ENCODE peak calls at places on chromosomes 16 and 17, in seven cellular contexts. Z is fibroblast of the conjunctiva; R is NCI-H1417; C is tibial artery; S is AG10803; I is NCI-H345; T is CD4-positive, alpha-beta T cell. W is an unnamed sample.

GRCh38 chr16:14486520-14487303 is 143.3 kb downstream of the PARN start:
- DNase-seq in C (peak), Z (peak), R (peak), S (peak), T (no peak), I (no peak), W (peak)

GRCh38 chr17:2337811-2338657 is 733 bp downstream of the SGSM2 start:
- DNase-seq in Z (no peak), S (peak), C (peak), I (peak), R (peak), T (peak), W (peak)

GRCh38 chr16:28149016-28149888 is 62.5 kb downstream of the XPO6 start:
- DNase-seq in I (no peak), T (peak), Z (no peak), S (no peak), C (no peak), R (no peak), W (no peak)

GRCh38 chr16:74984194-74984669 is 691 bp downstream of the WDR59 start:
- DNase-seq in I (peak), T (no peak), C (no peak), R (no peak), Z (no peak), S (peak), W (no peak)

GRCh38 chr16:7513429-7513828 is 180.8 kb downstream of the RBFOX1 start:
- DNase-seq in C (no peak), R (peak), I (no peak), S (no peak), Z (no peak), T (no peak), W (no peak)

GRCh38 chr16:11232852-11233726 is 22.9 kb downstream of the SOCS1 start:
- DNase-seq in S (no peak), C (peak), Z (no peak), T (peak), R (no peak), I (no peak), W (peak)

GRCh38 chr16:75218256-75219076 is at the start of gene CTRB1:
- DNase-seq in C (no peak), T (no peak), Z (no peak), I (no peak), R (no peak), S (no peak), W (no peak)

GRCh38 chr17:64575431-64575830 is 68.7 kb downstream of the CEP95 start:
- DNase-seq in Z (no peak), I (no peak), C (no peak), S (peak), R (no peak), T (no peak), W (no peak)

GRCh38 chr16:64964126-64964540 is 157.7 kb downstream of the CDH11 start:
- DNase-seq in I (no peak), Z (peak), S (peak), R (no peak), T (no peak), C (no peak), W (no peak)

GRCh38 chr16:22386976-22387375 is 12.6 kb upstream of the CDR2 start:
- DNase-seq in S (peak), Z (peak), I (no peak), C (no peak), T (no peak), R (no peak), W (no peak)

GRCh38 chr16:53864819-53865491 is 161.0 kb downstream of the FTO start:
- DNase-seq in T (no peak), S (no peak), C (no peak), R (peak), Z (no peak), I (no peak), W (no peak)

GRCh38 chr16:7487896-7488295 is 155.3 kb downstream of the RBFOX1 start:
- DNase-seq in R (no peak), T (no peak), Z (no peak), I (no peak), S (no peak), C (no peak), W (peak)

GRCh38 chr17:27385626-27386025 is 70.6 kb upstream of the KSR1 start:
- DNase-seq in S (no peak), C (no peak), I (no peak), R (no peak), Z (no peak), T (no peak), W (no peak)

GRCh38 chr16:87970206-87970605 is 19.0 kb downstream of the BANP start:
- DNase-seq in T (no peak), S (peak), Z (no peak), R (no peak), C (no peak), I (no peak), W (no peak)

GRCh38 chr17:42386784-42387183 is 1.5 kb downstream of the STAT3 start:
- DNase-seq in I (no peak), S (no peak), Z (no peak), R (no peak), C (no peak), T (no peak), W (no peak)

GRCh38 chr17:76017481-76018339 is 9.4 kb downstream of the EVPL start:
- DNase-seq in Z (no peak), S (no peak), I (no peak), T (no peak), C (no peak), R (no peak), W (no peak)

GRCh38 chr16:14194706-14195105 is 123.6 kb downstream of the MRTFB start:
- DNase-seq in C (no peak), S (no peak), T (no peak), R (peak), Z (no peak), I (peak), W (no peak)

GRCh38 chr16:693364-693763 is 3.2 kb upstream of the WDR24 start:
- DNase-seq in Z (no peak), S (no peak), T (no peak), I (no peak), R (no peak), C (no peak), W (no peak)

GRCh38 chr17:3770471-3770870 is 30.5 kb downstream of the ITGAE start:
- DNase-seq in I (no peak), T (no peak), C (no peak), S (no peak), R (no peak), Z (no peak), W (no peak)

GRCh38 chr16:27240948-27241531 is 27.5 kb downstream of the NSMCE1 start:
- DNase-seq in R (no peak), I (no peak), S (peak), Z (no peak), T (no peak), C (no peak), W (no peak)

GRCh38 chr17:5563451-5563850 is 20.9 kb downstream of the NLRP1 start:
- DNase-seq in I (no peak), R (no peak), Z (no peak), T (no peak), S (peak), C (no peak), W (no peak)

GRCh38 chr16:4659363-4660353 is 33.7 kb upstream of the NUDT16L1 start:
- DNase-seq in T (no peak), R (no peak), C (no peak), Z (no peak), I (no peak), S (no peak), W (no peak)

GRCh38 chr17:48997103-48997826 is at the start of gene IGF2BP1:
- DNase-seq in Z (no peak), S (peak), I (no peak), R (no peak), T (no peak), C (no peak), W (peak)

GRCh38 chr17:57110152-57110542 is 25.1 kb downstream of the AKAP1 start:
- DNase-seq in S (no peak), Z (no peak), T (no peak), R (no peak), C (peak), I (no peak), W (no peak)

GRCh38 chr16:67800252-67801046 is 5.9 kb downstream of the RANBP10 start:
- DNase-seq in I (no peak), S (peak), Z (no peak), R (no peak), T (no peak), C (no peak), W (no peak)

GRCh38 chr16:70163596-70163995 is 10.0 kb upstream of the CLEC18C start:
- DNase-seq in C (no peak), I (no peak), R (no peak), Z (no peak), S (no peak), T (no peak), W (peak)

GRCh38 chr17:63774982-63775290 is 966 bp downstream of the DDX42 start:
- DNase-seq in T (no peak), S (peak), Z (no peak), R (no peak), C (no peak), I (no peak), W (no peak)

GRCh38 chr17:80624864-80625263 is 80.2 kb downstream of the RPTOR start:
- DNase-seq in R (no peak), Z (no peak), C (no peak), I (no peak), S (no peak), T (no peak), W (no peak)

GRCh38 chr17:42153919-42154491 is 784 bp downstream of the RAB5C start:
- DNase-seq in T (no peak), Z (no peak), C (no peak), I (no peak), R (peak), S (peak), W (no peak)

GRCh38 chr16:79009911-79010310 is 590.6 kb downstream of the MAF start:
- DNase-seq in S (no peak), Z (no peak), R (peak), C (no peak), T (no peak), I (peak), W (no peak)

GRCh38 chr17:10118788-10119130 is 79.6 kb downstream of the GAS7 start:
- DNase-seq in C (no peak), T (no peak), I (no peak), S (no peak), R (no peak), Z (no peak), W (peak)

GRCh38 chr16:10557750-10558149 is 22.6 kb downstream of the EMP2 start:
- DNase-seq in C (no peak), Z (no peak), I (no peak), T (no peak), S (no peak), R (no peak), W (no peak)

GRCh38 chr16:5516115-5516514 is 418.5 kb upstream of the EEF2KMT start:
- DNase-seq in T (no peak), Z (no peak), R (no peak), C (no peak), S (no peak), I (no peak), W (no peak)

GRCh38 chr16:31484491-31485171 is 1.7 kb downstream of the SLC5A2 start:
- DNase-seq in S (no peak), R (no peak), Z (no peak), I (no peak), T (no peak), C (no peak), W (no peak)

GRCh38 chr17:74558882-74559519 is 8.3 kb downstream of the CD300H start:
- DNase-seq in Z (no peak), I (no peak), T (no peak), R (no peak), S (no peak), C (no peak), W (no peak)

GRCh38 chr17:74528491-74529199 is 2.6 kb downstream of the CD300LB start:
- DNase-seq in C (peak), R (no peak), T (no peak), S (no peak), I (no peak), Z (no peak), W (no peak)

W was measured in retina.